ENCODE peak calls at places on chromosomes 2 and 18, in eight cellular contexts. T is AG04450, G is mammary epithelial cell, C is neural crest cell, Y is fibroblast of mammary gland, E is cardiac muscle cell, U is A549, Z is HFFc6. K is an unnamed sample.

GRCh38 chr2:143469323-143469722 is 340.1 kb downstream of the ARHGAP15 start:
- DNase-seq in T (no peak), G (peak), C (no peak), Y (no peak), E (no peak), U (no peak), Z (no peak), K (no peak)

GRCh38 chr18:56545539-56545938 is 92.9 kb downstream of the TXNL1 start:
- DNase-seq in T (no peak), G (no peak), C (no peak), Y (peak), E (peak), U (no peak), Z (no peak), K (no peak)

GRCh38 chr2:71379086-71379485 is 47.5 kb downstream of the ZNF638 start:
- DNase-seq in T (peak), G (peak), C (no peak), Y (peak), E (peak), U (peak), Z (peak), K (no peak)

GRCh38 chr2:110863726-110864125 is 131.4 kb downstream of the ACOXL start:
- DNase-seq in T (no peak), G (no peak), C (no peak), Y (no peak), E (no peak), U (no peak), Z (no peak), K (no peak)

GRCh38 chr2:133812826-133813617 is 244.8 kb upstream of the NCKAP5 start:
- DNase-seq in T (no peak), G (peak), C (no peak), Y (peak), E (peak), U (peak), Z (peak), K (no peak)

GRCh38 chr2:85017436-85018048 is 46.6 kb downstream of the KCMF1 start:
- DNase-seq in T (no peak), G (no peak), C (no peak), Y (no peak), E (peak), U (no peak), Z (peak), K (no peak)

GRCh38 chr2:11719230-11719977 is 27.0 kb upstream of the LPIN1 start:
- DNase-seq in T (no peak), G (no peak), C (no peak), Y (no peak), E (no peak), U (no peak), Z (no peak), K (no peak)

GRCh38 chr2:28407131-28407975 is 14.7 kb downstream of the FOSL2 start:
- DNase-seq in T (no peak), G (no peak), C (no peak), Y (no peak), E (no peak), U (no peak), Z (no peak), K (no peak)

GRCh38 chr18:11553098-11553940 is 56.1 kb upstream of the SLC35G4 start:
- DNase-seq in T (peak), G (peak), C (peak), Y (peak), E (peak), U (peak), Z (peak), K (no peak)

GRCh38 chr2:144660518-144661316 is 140.8 kb upstream of the ZEB2 start:
- DNase-seq in T (no peak), G (peak), C (no peak), Y (peak), E (no peak), U (peak), Z (peak), K (no peak)

GRCh38 chr2:129877795-129878775 is 101.4 kb upstream of the RAB6C start:
- DNase-seq in T (no peak), G (no peak), C (peak), Y (peak), E (peak), U (peak), Z (peak), K (no peak)

GRCh38 chr2:196849895-196850294 is 40.7 kb upstream of the C2orf66 start:
- DNase-seq in T (no peak), G (peak), C (no peak), Y (peak), E (peak), U (peak), Z (peak), K (no peak)

GRCh38 chr2:153986488-153987229 is 114.9 kb downstream of the GALNT13 start:
- DNase-seq in T (no peak), G (peak), C (no peak), Y (peak), E (no peak), U (peak), Z (no peak), K (no peak)

GRCh38 chr18:42053188-42053781 is 98.3 kb downstream of the PIK3C3 start:
- DNase-seq in T (no peak), G (peak), C (peak), Y (peak), E (peak), U (peak), Z (peak), K (no peak)

GRCh38 chr2:84938194-84938879 is 32.6 kb upstream of the KCMF1 start:
- DNase-seq in T (no peak), G (peak), C (no peak), Y (peak), E (no peak), U (peak), Z (no peak), K (no peak)

GRCh38 chr2:167279810-167280209 is 391.5 kb downstream of the XIRP2 start:
- DNase-seq in T (no peak), G (no peak), C (no peak), Y (no peak), E (no peak), U (no peak), Z (no peak), K (no peak)

GRCh38 chr18:70337139-70337972 is 48.5 kb downstream of the SOCS6 start:
- DNase-seq in T (peak), G (peak), C (no peak), Y (peak), E (peak), U (peak), Z (peak), K (peak)

GRCh38 chr2:68653538-68653982 is 10.2 kb downstream of the PROKR1 start:
- DNase-seq in T (no peak), G (peak), C (no peak), Y (peak), E (peak), U (no peak), Z (no peak), K (no peak)

GRCh38 chr2:119117891-119118882 is 40.4 kb downstream of the C1QL2 start:
- DNase-seq in T (no peak), G (no peak), C (no peak), Y (no peak), E (no peak), U (no peak), Z (no peak), K (no peak)

GRCh38 chr18:76491801-76492668 is 3.0 kb downstream of the ZNF516 start:
- DNase-seq in T (no peak), G (peak), C (peak), Y (peak), E (peak), U (peak), Z (no peak), K (no peak)

GRCh38 chr2:131413148-131413747 is 49.3 kb upstream of the RAB6D start:
- DNase-seq in T (no peak), G (peak), C (peak), Y (peak), E (peak), U (peak), Z (peak), K (no peak)

GRCh38 chr18:38693085-38693484 is 1127.5 kb upstream of the CELF4 start:
- DNase-seq in T (no peak), G (no peak), C (no peak), Y (no peak), E (no peak), U (no peak), Z (no peak), K (no peak)

GRCh38 chr18:77702686-77703085 is 453.0 kb downstream of the GALR1 start:
- DNase-seq in T (no peak), G (no peak), C (peak), Y (peak), E (peak), U (peak), Z (no peak), K (no peak)

GRCh38 chr2:50556934-50557575 is 474.9 kb downstream of the NRXN1 start:
- DNase-seq in T (peak), G (peak), C (no peak), Y (peak), E (peak), U (no peak), Z (no peak), K (no peak)

GRCh38 chr2:219252900-219253752 is at the start of gene TUBA4B:
- DNase-seq in T (no peak), G (peak), C (no peak), Y (no peak), E (no peak), U (peak), Z (peak), K (no peak)

GRCh38 chr2:74499940-74500577 is 656 bp upstream of the LBX2 start:
- DNase-seq in T (no peak), G (no peak), C (no peak), Y (no peak), E (no peak), U (no peak), Z (no peak), K (no peak)

GRCh38 chr18:37476611-37477295 is 88.8 kb downstream of the CELF4 start:
- DNase-seq in T (no peak), G (no peak), C (no peak), Y (no peak), E (no peak), U (no peak), Z (no peak), K (no peak)
- TF ChIP-seq CTCF in T (no peak), G (no peak), C (no peak), Y (no peak), E (no peak), U (no peak), Z (no peak), K (no peak)

DNA sequence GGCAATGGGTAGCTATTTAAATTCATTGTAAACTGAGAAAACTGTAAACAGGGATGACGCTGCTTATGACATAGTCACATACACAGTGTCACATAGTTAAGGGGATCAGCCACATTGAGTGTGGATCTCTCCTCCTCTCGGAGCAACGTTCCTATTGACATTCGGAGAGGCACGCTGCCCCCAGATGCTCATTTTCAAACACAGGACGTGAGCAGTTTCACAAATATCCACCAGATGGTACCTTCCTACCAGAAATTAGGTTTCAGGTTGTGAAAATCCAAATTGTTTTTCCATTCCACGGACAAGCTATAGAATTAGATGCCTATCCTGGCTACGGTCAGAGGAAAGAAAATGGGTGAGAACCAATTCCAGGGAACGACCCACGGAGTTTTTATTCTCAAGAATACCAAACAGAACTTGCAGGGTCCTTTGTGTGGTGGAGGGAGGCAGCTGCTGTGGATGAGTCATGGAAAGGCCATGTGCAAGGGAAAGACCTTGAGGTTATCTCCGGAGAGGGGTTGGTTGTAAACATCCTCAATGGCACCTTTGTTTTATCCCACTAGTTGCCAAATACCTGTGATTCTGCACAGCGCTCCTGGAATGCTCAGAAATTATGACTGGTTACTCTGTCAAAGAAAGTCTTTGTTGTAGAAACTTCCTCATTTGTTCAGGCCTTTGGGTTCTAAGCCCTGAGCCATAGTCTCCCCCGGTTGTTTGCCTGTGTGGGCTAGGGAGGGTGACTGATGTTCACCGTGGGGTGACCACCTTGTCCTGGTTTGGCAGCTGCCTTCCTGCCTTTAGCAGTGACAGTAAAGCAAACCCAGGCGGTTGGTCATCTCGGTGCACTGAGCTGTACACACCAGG is 88.0 kb downstream of the ACTR3 start:
- DNase-seq in T (peak), G (peak), C (no peak), Y (peak), E (peak), U (no peak), Z (no peak), K (no peak)
- TF ChIP-seq CTCF in T (peak), G (peak), C (peak), Y (peak), E (peak), U (no peak), Z (peak), K (peak)

GRCh38 chr2:44618378-44619023 is 256.8 kb downstream of the CAMKMT start:
- DNase-seq in T (no peak), G (no peak), C (no peak), Y (no peak), E (no peak), U (no peak), Z (no peak), K (no peak)

GRCh38 chr2:44616616-44617266 is 255.0 kb downstream of the CAMKMT start:
- DNase-seq in T (no peak), G (no peak), C (no peak), Y (no peak), E (peak), U (no peak), Z (no peak), K (no peak)

GRCh38 chr2:44614940-44615339 is 253.2 kb downstream of the CAMKMT start:
- DNase-seq in T (no peak), G (no peak), C (no peak), Y (no peak), E (no peak), U (no peak), Z (no peak), K (no peak)

GRCh38 chr2:44620189-44620990 is 258.6 kb downstream of the CAMKMT start:
- DNase-seq in T (no peak), G (no peak), C (no peak), Y (no peak), E (no peak), U (peak), Z (no peak), K (no peak)

DNA sequence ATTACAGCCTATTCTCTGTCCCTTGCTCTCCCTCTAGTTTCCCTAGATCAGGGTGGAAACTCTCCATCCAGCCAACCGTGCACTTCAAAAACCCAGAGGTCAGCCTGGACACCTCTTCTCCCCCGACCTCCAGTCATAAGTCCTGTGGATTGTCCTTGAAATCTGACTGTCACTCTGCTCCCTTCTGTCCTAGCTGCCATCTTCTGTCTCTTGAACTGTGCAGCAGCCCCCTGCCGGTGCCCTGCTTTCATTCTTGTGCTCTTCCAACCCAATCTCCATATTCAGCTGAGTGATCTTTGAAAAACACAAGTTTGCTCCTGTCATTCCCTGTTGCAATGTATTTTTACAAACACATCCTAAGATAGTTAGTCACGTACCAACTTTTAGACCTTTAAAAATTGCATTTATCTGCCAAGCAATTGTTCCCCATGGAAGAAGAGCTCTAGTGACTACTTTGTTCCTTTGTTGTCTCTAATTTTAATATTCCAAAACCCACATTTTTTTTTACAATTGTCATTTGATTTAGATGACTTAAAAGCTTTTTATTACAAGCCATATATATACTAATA is 254.3 kb downstream of the CAMKMT start:
- DNase-seq in T (no peak), G (no peak), C (peak), Y (no peak), E (no peak), U (no peak), Z (no peak), K (no peak)
- TF ChIP-seq CTCF in T (no peak), G (no peak), C (no peak), Y (no peak), E (no peak), U (no peak), Z (peak), K (no peak)

GRCh38 chr18:48711651-48712486 is 173.0 kb downstream of the CTIF start:
- DNase-seq in T (no peak), G (no peak), C (no peak), Y (peak), E (peak), U (peak), Z (peak), K (no peak)
- TF ChIP-seq CTCF in T (peak), G (peak), C (peak), Y (peak), E (peak), U (no peak), Z (peak), K (no peak)

GRCh38 chr2:177328056-177328455 is 63.5 kb upstream of the NFE2L2 start:
- DNase-seq in T (no peak), G (no peak), C (no peak), Y (no peak), E (peak), U (no peak), Z (peak), K (no peak)

GRCh38 chr2:177325554-177325953 is 61.0 kb upstream of the NFE2L2 start:
- DNase-seq in T (no peak), G (peak), C (no peak), Y (no peak), E (peak), U (no peak), Z (no peak), K (peak)

GRCh38 chr2:177326005-177326404 is 61.5 kb upstream of the NFE2L2 start:
- DNase-seq in T (no peak), G (no peak), C (no peak), Y (no peak), E (no peak), U (no peak), Z (no peak), K (no peak)

GRCh38 chr2:177327065-177327464 is 62.5 kb upstream of the NFE2L2 start:
- DNase-seq in T (no peak), G (no peak), C (no peak), Y (no peak), E (no peak), U (no peak), Z (no peak), K (no peak)

DNA sequence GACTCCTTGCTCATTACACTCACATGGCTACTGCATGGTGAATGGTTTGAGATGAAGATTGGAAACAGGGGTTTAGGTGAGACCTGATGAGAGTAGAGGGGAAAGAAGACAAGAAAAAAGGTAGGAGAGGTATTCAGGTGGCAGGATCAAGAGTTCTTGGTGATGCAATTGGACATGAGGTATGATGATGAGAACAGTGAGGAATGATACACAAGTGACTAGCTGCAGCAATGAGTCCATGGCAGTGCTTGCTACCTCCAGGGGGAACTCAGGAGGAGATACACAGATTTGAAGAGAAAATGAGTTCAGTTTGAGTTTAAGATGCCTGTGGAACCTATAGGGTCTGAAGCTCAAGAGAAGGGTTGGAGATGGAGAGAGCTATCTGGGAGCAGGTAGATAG is 62.1 kb upstream of the NFE2L2 start:
- DNase-seq in T (no peak), G (no peak), C (no peak), Y (no peak), E (no peak), U (no peak), Z (no peak), K (no peak)
- TF ChIP-seq CTCF in T (no peak), G (peak), C (no peak), Y (no peak), E (no peak), U (no peak), Z (no peak), K (no peak)

GRCh38 chr2:238122287-238123217 is 15.9 kb upstream of the KLHL30 start:
- DNase-seq in T (no peak), G (no peak), C (no peak), Y (no peak), E (no peak), U (no peak), Z (no peak), K (no peak)

GRCh38 chr2:238121511-238122286 is 16.8 kb upstream of the KLHL30 start:
- DNase-seq in T (no peak), G (no peak), C (no peak), Y (no peak), E (no peak), U (no peak), Z (no peak), K (no peak)

GRCh38 chr2:238123218-238123971 is 15.1 kb upstream of the KLHL30 start:
- DNase-seq in T (no peak), G (no peak), C (no peak), Y (no peak), E (no peak), U (no peak), Z (no peak), K (no peak)

GRCh38 chr2:238119756-238120462 is 18.6 kb upstream of the KLHL30 start:
- DNase-seq in T (no peak), G (no peak), C (no peak), Y (no peak), E (no peak), U (no peak), Z (no peak), K (no peak)

DNA sequence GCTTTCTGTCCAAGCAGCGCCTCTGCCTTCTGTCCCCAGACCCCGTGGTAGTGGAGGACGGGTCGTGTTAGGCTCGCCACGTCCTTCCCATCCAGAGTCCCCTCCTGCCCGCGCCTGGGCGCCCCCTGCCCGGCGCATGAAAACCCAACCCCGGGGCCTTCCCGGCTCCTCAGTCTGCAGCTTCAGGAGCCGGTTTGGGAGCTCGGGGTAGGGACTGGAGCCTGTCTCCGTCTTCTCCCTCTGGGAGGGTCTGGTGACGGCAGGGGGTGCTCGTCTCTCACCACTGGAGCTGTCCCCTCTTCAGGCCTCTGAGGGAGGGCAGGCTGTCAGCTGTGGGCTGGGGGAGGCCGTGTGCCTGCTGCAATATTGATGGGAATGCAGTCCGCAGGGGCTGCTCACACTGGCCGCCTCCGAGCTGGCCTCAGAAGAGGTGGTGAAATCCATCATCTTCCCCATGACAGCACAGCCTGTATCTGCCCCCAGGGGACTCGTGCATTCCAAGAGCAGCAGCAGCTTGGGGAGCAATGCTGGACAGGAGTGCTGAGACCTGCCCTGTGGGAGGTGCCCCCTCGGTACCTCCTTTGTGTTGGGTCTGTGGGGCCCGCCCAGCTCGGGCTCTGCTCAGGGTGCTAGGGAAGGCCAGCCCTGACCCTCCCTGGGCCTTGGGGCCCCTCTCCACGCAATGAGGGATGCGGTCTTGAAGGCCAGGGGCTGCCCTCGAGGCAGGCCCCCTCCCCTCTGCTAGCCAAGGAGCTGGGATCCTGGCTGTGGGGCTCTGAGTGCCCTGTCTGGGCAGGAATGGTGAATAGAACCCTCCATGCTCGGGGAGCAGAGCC is 17.8 kb upstream of the KLHL30 start:
- DNase-seq in T (no peak), G (no peak), C (no peak), Y (no peak), E (peak), U (no peak), Z (no peak), K (no peak)
- TF ChIP-seq CTCF in T (no peak), G (no peak), C (peak), Y (no peak), E (peak), U (no peak), Z (peak), K (no peak)